ENCODE peak calls at places on chromosomes 11 and 22, in seven cellular contexts. T, O, H, S, W, U and P are unnamed samples.
A peak's percentile ranks its signal among the peaks of the same experiment; 100 is the strongest.

GRCh38 chr11:35420371-35420770 is 1.0 kb upstream of the SLC1A2 start:
- DNase-seq in H (no peak), T (no peak), O (no peak), S (peak; percentile 55), W (no peak), U (no peak), P (no peak)

GRCh38 chr11:18367431-18367830 is 26.9 kb upstream of the LDHA start:
- DNase-seq in S (no peak), T (no peak), H (no peak), O (no peak), W (peak; percentile 12), U (no peak), P (no peak)

GRCh38 chr11:128085276-128085675 is 502.1 kb downstream of the ETS1 start:
- DNase-seq in W (no peak), T (no peak), S (no peak), H (no peak), O (no peak), U (no peak), P (no peak)

GRCh38 chr11:3947084-3947483 is 91.6 kb downstream of the STIM1 start:
- DNase-seq in H (no peak), S (no peak), T (no peak), U (no peak), W (peak; percentile 67), O (peak; percentile 44), P (no peak)

GRCh38 chr11:11186249-11186648 is 166.8 kb downstream of the CSNK2A3 start:
- DNase-seq in W (no peak), T (no peak), U (no peak), H (no peak), S (no peak), O (no peak), P (no peak)

GRCh38 chr11:19281041-19281440 is 40.3 kb upstream of the E2F8 start:
- DNase-seq in O (no peak), U (no peak), T (no peak), S (no peak), W (no peak), H (no peak), P (no peak)

GRCh38 chr22:20429254-20430100 is 8.1 kb downstream of the SCARF2 start:
- DNase-seq in O (no peak), S (peak; percentile 84), U (peak; percentile 44), H (peak; percentile 88), W (no peak), T (peak; percentile 75), P (no peak)

GRCh38 chr11:45771194-45771941 is 33.6 kb upstream of the SLC35C1 start:
- DNase-seq in S (peak; percentile 65), W (peak; percentile 38), O (peak; percentile 74), U (peak; percentile 81), T (peak; percentile 52), H (peak; percentile 57), P (no peak)

GRCh38 chr11:109423114-109423859 is 1.3 kb downstream of the C11orf87 start:
- DNase-seq in H (peak; percentile 37), W (no peak), T (no peak), O (no peak), U (no peak), S (no peak), P (no peak)

GRCh38 chr11:64078294-64078693 is 42.6 kb downstream of the FLRT1 start:
- DNase-seq in T (no peak), S (no peak), H (no peak), O (no peak), U (no peak), W (no peak), P (no peak)

GRCh38 chr22:48546653-48547424 is 1280.8 kb downstream of the BRD1 start:
- DNase-seq in W (no peak), T (no peak), O (no peak), H (no peak), U (no peak), S (no peak), P (no peak)

GRCh38 chr11:61345170-61345610 is 12.2 kb downstream of the TKFC start:
- DNase-seq in U (no peak), O (no peak), S (no peak), W (no peak), H (no peak), T (no peak), P (no peak)

GRCh38 chr11:105577645-105578044 is 32.2 kb upstream of the GRIA4 start:
- DNase-seq in U (no peak), S (no peak), H (no peak), W (peak; percentile 37), O (no peak), T (no peak), P (no peak)

GRCh38 chr11:18491924-18492323 is 34.8 kb downstream of the TSG101 start:
- DNase-seq in U (no peak), W (peak; percentile 38), H (no peak), O (no peak), S (no peak), T (no peak), P (no peak)

GRCh38 chr11:65525659-65526480 is 987 bp downstream of the SCYL1 start:
- DNase-seq in S (peak; percentile 28), W (no peak), H (peak; percentile 63), T (no peak), U (no peak), O (no peak), P (no peak)

GRCh38 chr11:10581481-10582019 is 13.1 kb upstream of the LYVE1 start:
- DNase-seq in H (peak; percentile 61), T (peak; percentile 74), W (peak; percentile 63), U (no peak), O (no peak), S (peak; percentile 69), P (no peak)

GRCh38 chr22:29481265-29482000 is 1.4 kb downstream of the NEFH start:
- DNase-seq in H (no peak), S (no peak), O (no peak), W (no peak), T (no peak), U (peak; percentile 62), P (peak; percentile 68)

GRCh38 chr11:72231396-72232259 is 7.1 kb downstream of the INPPL1 start:
- DNase-seq in W (no peak), H (no peak), U (no peak), S (no peak), T (no peak), O (no peak), P (no peak)

GRCh38 chr11:72229336-72229924 is 4.9 kb downstream of the INPPL1 start:
- DNase-seq in S (no peak), W (no peak), T (no peak), U (no peak), O (peak; percentile 13), H (no peak), P (no peak)

GRCh38 chr11:72228844-72229231 is 4.3 kb downstream of the INPPL1 start:
- DNase-seq in O (no peak), T (no peak), S (no peak), W (no peak), U (no peak), H (no peak), P (no peak)

GRCh38 chr11:72230764-72231365 is 6.3 kb downstream of the INPPL1 start:
- DNase-seq in T (no peak), O (no peak), H (no peak), W (no peak), U (no peak), S (no peak), P (no peak)

GRCh38 chr11:72229925-72230763 is 5.6 kb downstream of the INPPL1 start:
- DNase-seq in O (no peak), T (no peak), U (no peak), S (no peak), W (no peak), H (no peak), P (no peak)
- H3K36me3 ChIP-seq in O (no peaks in the 10 kb centered on the region), T (peaks cover 85% of the 10 kb centered on the region), U (peaks cover 85% of the 10 kb centered on the region), S (peaks cover 84% of the 10 kb centered on the region), W (peaks cover 81% of the 10 kb centered on the region), H (peaks cover 3% of the 10 kb centered on the region), P (peaks cover 55% of the 10 kb centered on the region)

DNA sequence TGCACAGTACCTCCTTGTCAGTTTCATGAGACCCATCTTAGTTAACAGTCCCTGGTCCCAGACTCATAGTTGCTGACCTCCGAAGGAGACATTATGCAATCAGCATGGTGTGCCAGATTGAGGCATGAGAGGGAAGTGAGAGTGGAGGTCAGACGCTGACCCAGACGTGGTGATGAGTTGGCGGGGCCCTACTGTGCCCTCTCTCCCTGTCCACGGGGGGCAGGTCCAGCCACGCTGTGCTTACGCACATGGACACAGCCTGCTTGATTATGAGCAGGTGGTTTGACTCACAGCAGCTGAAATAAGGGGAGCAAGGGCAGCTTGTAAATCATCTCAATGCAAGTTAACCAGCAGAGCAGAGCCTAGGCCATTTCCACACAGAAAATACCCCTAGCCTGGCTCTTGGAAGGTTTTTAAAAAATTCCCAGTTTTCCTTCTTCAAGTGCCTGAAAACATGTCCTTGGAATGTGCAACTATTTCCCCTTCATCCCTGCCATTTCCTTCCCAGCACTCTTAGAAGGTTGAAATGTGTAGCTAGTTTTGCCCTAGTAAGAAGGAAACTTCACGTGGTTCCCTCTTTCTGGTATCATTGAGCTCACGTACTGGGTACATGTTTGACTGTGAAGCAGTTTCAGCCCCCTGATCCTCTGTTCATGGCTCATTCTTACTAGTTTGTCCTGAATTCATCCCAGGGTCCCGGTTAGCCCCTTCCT is 122.6 kb upstream of the SORL1-AS1 start:
- DNase-seq in O (peak; percentile 88), W (peak; percentile 81), S (peak; percentile 89), U (no peak), H (peak; percentile 73), T (peak; percentile 89), P (no peak)
- H3K36me3 ChIP-seq in O (no peaks in the 10 kb centered on the region), W (no peaks in the 10 kb centered on the region), S (peaks cover 1% of the 10 kb centered on the region), U (no peaks in the 10 kb centered on the region), H (no peaks in the 10 kb centered on the region), T (peaks cover 78% of the 10 kb centered on the region), P (peaks cover 13% of the 10 kb centered on the region)

DNA sequence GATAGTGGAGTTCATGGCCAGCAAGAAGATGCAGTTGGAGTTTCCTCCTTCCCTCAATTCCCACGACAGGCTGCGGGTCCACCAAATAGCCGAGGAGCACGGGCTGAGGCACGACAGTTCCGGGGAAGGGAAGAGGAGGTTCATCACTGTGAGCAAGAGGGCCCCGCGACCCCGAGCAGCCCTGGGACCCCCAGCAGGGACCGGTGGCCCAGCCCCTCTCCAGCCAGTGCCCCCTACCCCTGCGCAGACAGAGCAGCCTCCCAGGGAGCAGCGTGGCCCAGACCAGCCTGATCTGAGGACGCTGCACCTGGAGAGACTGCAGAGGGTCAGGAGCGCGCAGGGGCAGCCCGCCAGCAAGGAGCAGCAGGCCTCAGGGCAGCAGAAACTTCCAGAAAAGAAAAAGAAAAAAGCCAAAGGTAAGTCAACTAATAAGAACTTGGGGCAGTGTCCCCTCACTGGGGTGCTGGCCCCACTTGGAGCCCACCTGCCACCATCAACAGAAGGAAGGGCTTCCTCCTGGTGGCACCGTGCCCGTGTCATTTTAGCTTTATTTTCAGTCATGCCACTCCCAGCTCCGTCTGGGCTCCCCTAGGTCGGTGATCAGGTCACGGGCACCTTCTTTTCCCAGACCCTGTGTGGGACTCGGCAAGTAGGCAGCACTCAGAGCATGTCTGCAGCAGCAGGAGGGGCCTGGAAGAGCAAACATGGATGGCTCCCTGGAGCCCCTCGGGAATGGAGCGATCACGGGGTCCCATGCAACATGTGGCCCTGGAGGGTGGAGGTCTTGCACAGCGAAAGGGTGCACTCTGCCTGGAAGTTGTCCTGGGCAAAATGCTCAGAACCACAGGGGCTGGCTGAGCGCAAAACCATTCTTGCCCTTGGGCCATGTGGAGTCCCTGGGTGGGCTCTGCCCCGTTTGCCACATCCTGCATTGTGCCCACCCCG is 33.3 kb downstream of the IGHMBP2 start:
- DNase-seq in U (no peak), T (no peak), H (no peak), W (no peak), O (no peak), S (peak; percentile 37), P (no peak)
- H3K36me3 ChIP-seq in U (peaks cover 36% of the 10 kb centered on the region), T (peaks cover 91% of the 10 kb centered on the region), H (no peaks in the 10 kb centered on the region), W (peaks cover 70% of the 10 kb centered on the region), O (no peaks in the 10 kb centered on the region), S (peaks cover 81% of the 10 kb centered on the region), P (peaks cover 21% of the 10 kb centered on the region)

DNA sequence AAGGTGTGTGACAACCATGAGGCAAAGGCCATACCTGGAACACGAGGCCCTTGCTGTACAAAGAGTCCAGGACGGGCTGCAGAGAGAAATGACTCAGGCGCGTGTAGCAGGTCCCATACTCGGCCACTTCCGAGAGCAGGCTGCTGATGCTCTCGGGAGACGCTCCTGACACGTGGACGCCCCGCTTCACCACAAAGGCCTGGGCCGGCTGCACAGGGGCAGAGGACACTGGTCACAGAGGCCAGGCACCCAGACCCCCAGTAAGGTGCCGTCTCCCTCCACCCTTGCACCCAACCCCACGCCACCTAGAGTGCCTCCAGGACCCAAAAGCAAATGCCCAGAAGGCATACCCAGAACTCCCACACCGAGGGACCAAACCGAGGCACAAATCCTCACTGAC is 15.5 kb downstream of the TUBGCP6 start:
- DNase-seq in U (no peak), T (no peak), H (no peak), O (no peak), W (no peak), S (no peak), P (no peak)
- H3K36me3 ChIP-seq in U (peaks cover 15% of the 10 kb centered on the region), T (peaks cover 88% of the 10 kb centered on the region), H (no peaks in the 10 kb centered on the region), O (no peaks in the 10 kb centered on the region), W (peaks cover 47% of the 10 kb centered on the region), S (peaks cover 83% of the 10 kb centered on the region), P (peaks cover 9% of the 10 kb centered on the region)